ENCODE peak calls at places on chromosomes 12 and 14, in ten cellular contexts. One of them, this sample, is unnamed.

GRCh38 chr14:101071493-101071891 is 168.0 kb upstream of the RTL1 start:
- DNase-seq in spleen: peak
- DNase-seq in GM12891: no peak
- DNase-seq in prostate gland: no peak
- DNase-seq in endothelial cell of umbilical vein: no peak
- DNase-seq in GM12892: no peak
- DNase-seq in stomach: peak
- DNase-seq in GM12878: no peak
- DNase-seq in HCT116: no peak
- DNase-seq in transverse colon: peak
- DNase-seq in this sample: peak

GRCh38 chr12:19801941-19802340 is 362.6 kb downstream of the AEBP2 start:
- DNase-seq in spleen: no peak
- DNase-seq in GM12891: no peak
- DNase-seq in prostate gland: no peak
- DNase-seq in endothelial cell of umbilical vein: no peak
- DNase-seq in GM12892: no peak
- DNase-seq in stomach: no peak
- DNase-seq in GM12878: no peak
- DNase-seq in HCT116: no peak
- DNase-seq in transverse colon: no peak
- DNase-seq in this sample: no peak

GRCh38 chr12:3748620-3749019 is 4.3 kb downstream of the CRACR2A start:
- DNase-seq in spleen: no peak
- DNase-seq in GM12891: no peak
- DNase-seq in prostate gland: peak
- DNase-seq in endothelial cell of umbilical vein: no peak
- DNase-seq in GM12892: no peak
- DNase-seq in stomach: no peak
- DNase-seq in GM12878: no peak
- DNase-seq in HCT116: no peak
- DNase-seq in transverse colon: no peak
- DNase-seq in this sample: peak

GRCh38 chr14:96011609-96012008 is 27.6 kb upstream of the C14orf132 start:
- DNase-seq in spleen: no peak
- DNase-seq in GM12891: no peak
- DNase-seq in prostate gland: no peak
- DNase-seq in endothelial cell of umbilical vein: no peak
- DNase-seq in GM12892: no peak
- DNase-seq in stomach: no peak
- DNase-seq in GM12878: no peak
- DNase-seq in HCT116: no peak
- DNase-seq in transverse colon: no peak
- DNase-seq in this sample: no peak

GRCh38 chr14:95526483-95527391 is 8.1 kb upstream of the GLRX5 start:
- DNase-seq in spleen: no peak
- DNase-seq in GM12891: no peak
- DNase-seq in prostate gland: no peak
- DNase-seq in endothelial cell of umbilical vein: peak
- DNase-seq in GM12892: no peak
- DNase-seq in stomach: no peak
- DNase-seq in GM12878: no peak
- DNase-seq in HCT116: no peak
- DNase-seq in transverse colon: no peak
- DNase-seq in this sample: no peak

GRCh38 chr12:39919790-39920189 is 186.1 kb downstream of the SLC2A13 start:
- DNase-seq in spleen: no peak
- DNase-seq in GM12891: no peak
- DNase-seq in prostate gland: no peak
- DNase-seq in endothelial cell of umbilical vein: no peak
- DNase-seq in GM12892: no peak
- DNase-seq in stomach: no peak
- DNase-seq in GM12878: no peak
- DNase-seq in HCT116: no peak
- DNase-seq in transverse colon: no peak
- DNase-seq in this sample: no peak

GRCh38 chr12:113040722-113041168 is 15.8 kb upstream of the DTX1 start:
- DNase-seq in spleen: no peak
- DNase-seq in GM12891: no peak
- DNase-seq in prostate gland: no peak
- DNase-seq in endothelial cell of umbilical vein: peak
- DNase-seq in GM12892: no peak
- DNase-seq in stomach: peak
- DNase-seq in GM12878: no peak
- DNase-seq in HCT116: peak
- DNase-seq in transverse colon: peak
- DNase-seq in this sample: no peak

GRCh38 chr12:11695321-11695720 is 45.8 kb downstream of the ETV6 start:
- DNase-seq in spleen: no peak
- DNase-seq in GM12891: no peak
- DNase-seq in prostate gland: no peak
- DNase-seq in endothelial cell of umbilical vein: no peak
- DNase-seq in GM12892: no peak
- DNase-seq in stomach: no peak
- DNase-seq in GM12878: no peak
- DNase-seq in HCT116: no peak
- DNase-seq in transverse colon: no peak
- DNase-seq in this sample: no peak

GRCh38 chr14:96038558-96038919 is 623 bp upstream of the C14orf132 start:
- DNase-seq in spleen: no peak
- DNase-seq in GM12891: no peak
- DNase-seq in prostate gland: no peak
- DNase-seq in endothelial cell of umbilical vein: peak
- DNase-seq in GM12892: no peak
- DNase-seq in stomach: no peak
- DNase-seq in GM12878: no peak
- DNase-seq in HCT116: peak
- DNase-seq in transverse colon: no peak
- DNase-seq in this sample: no peak

GRCh38 chr12:69151254-69151751 is 88.1 kb upstream of the CPSF6 start:
- DNase-seq in spleen: no peak
- DNase-seq in GM12891: no peak
- DNase-seq in prostate gland: no peak
- DNase-seq in endothelial cell of umbilical vein: no peak
- DNase-seq in GM12892: no peak
- DNase-seq in stomach: no peak
- DNase-seq in GM12878: no peak
- DNase-seq in HCT116: no peak
- DNase-seq in transverse colon: peak
- DNase-seq in this sample: no peak

GRCh38 chr12:26374934-26375333 is 179.6 kb downstream of the SSPN start:
- DNase-seq in spleen: no peak
- DNase-seq in GM12891: no peak
- DNase-seq in prostate gland: no peak
- DNase-seq in endothelial cell of umbilical vein: no peak
- DNase-seq in GM12892: no peak
- DNase-seq in stomach: no peak
- DNase-seq in GM12878: no peak
- DNase-seq in HCT116: no peak
- DNase-seq in transverse colon: no peak
- DNase-seq in this sample: no peak

GRCh38 chr14:99320105-99320572 is 48.1 kb upstream of the BCL11B start:
- DNase-seq in spleen: peak
- DNase-seq in GM12891: peak
- DNase-seq in prostate gland: no peak
- DNase-seq in endothelial cell of umbilical vein: peak
- DNase-seq in GM12892: peak
- DNase-seq in stomach: peak
- DNase-seq in GM12878: peak
- DNase-seq in HCT116: peak
- DNase-seq in transverse colon: peak
- DNase-seq in this sample: peak

GRCh38 chr12:81974762-81975161 is 215.6 kb upstream of the PPFIA2 start:
- DNase-seq in spleen: no peak
- DNase-seq in GM12891: no peak
- DNase-seq in prostate gland: no peak
- DNase-seq in endothelial cell of umbilical vein: no peak
- DNase-seq in GM12892: no peak
- DNase-seq in stomach: no peak
- DNase-seq in GM12878: no peak
- DNase-seq in HCT116: no peak
- DNase-seq in transverse colon: no peak
- DNase-seq in this sample: no peak

GRCh38 chr14:95413289-95414215 is 93.8 kb upstream of the CLMN start:
- DNase-seq in spleen: no peak
- DNase-seq in GM12891: no peak
- DNase-seq in prostate gland: no peak
- DNase-seq in endothelial cell of umbilical vein: no peak
- DNase-seq in GM12892: no peak
- DNase-seq in stomach: no peak
- DNase-seq in GM12878: no peak
- DNase-seq in HCT116: no peak
- DNase-seq in transverse colon: no peak
- DNase-seq in this sample: no peak

GRCh38 chr12:69284131-69284530 is 44.8 kb downstream of the CPSF6 start:
- DNase-seq in spleen: peak
- DNase-seq in GM12891: peak
- DNase-seq in prostate gland: peak
- DNase-seq in endothelial cell of umbilical vein: peak
- DNase-seq in GM12892: no peak
- DNase-seq in stomach: peak
- DNase-seq in GM12878: no peak
- DNase-seq in HCT116: peak
- DNase-seq in transverse colon: peak
- DNase-seq in this sample: no peak

GRCh38 chr14:55803506-55804197 is 223.6 kb downstream of the KTN1 start:
- DNase-seq in spleen: no peak
- DNase-seq in GM12891: no peak
- DNase-seq in prostate gland: no peak
- DNase-seq in endothelial cell of umbilical vein: peak
- DNase-seq in GM12892: no peak
- DNase-seq in stomach: no peak
- DNase-seq in GM12878: no peak
- DNase-seq in HCT116: peak
- DNase-seq in transverse colon: no peak
- DNase-seq in this sample: no peak

DNA sequence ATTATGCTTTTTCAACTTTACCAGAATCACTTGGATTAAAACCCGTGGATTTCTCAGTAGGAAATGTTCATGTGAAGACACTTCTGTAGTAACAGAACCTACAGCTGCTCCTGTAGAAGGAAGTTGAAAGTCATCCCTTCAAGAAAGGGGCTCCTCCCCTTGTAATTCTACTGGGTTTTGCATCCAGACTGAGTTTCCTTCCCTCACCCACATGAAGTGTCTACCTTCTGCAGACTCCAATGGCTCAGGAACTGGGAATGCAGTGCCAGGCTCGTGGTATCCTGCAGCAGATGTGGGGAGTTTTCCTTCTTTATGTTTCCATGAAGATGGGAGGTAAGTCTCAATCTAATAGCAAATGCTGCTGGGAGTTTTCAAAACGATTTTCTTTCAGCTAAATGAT is 7.9 kb upstream of the OR10G2 start:
- DNase-seq in spleen: no peak
- DNase-seq in GM12891: no peak
- DNase-seq in prostate gland: no peak
- DNase-seq in endothelial cell of umbilical vein: no peak
- DNase-seq in GM12892: no peak
- DNase-seq in stomach: no peak
- DNase-seq in GM12878: no peak
- DNase-seq in HCT116: no peak
- DNase-seq in transverse colon: no peak
- DNase-seq in this sample: no peak
- TF ChIP-seq POLR2AphosphoS5 in spleen: no peak
- TF ChIP-seq POLR2AphosphoS5 in GM12891: no peak
- TF ChIP-seq POLR2AphosphoS5 in prostate gland: no peak
- TF ChIP-seq POLR2AphosphoS5 in endothelial cell of umbilical vein: no peak
- TF ChIP-seq POLR2AphosphoS5 in GM12892: no peak
- TF ChIP-seq POLR2AphosphoS5 in stomach: no peak
- TF ChIP-seq POLR2AphosphoS5 in GM12878: no peak
- TF ChIP-seq POLR2AphosphoS5 in HCT116: no peak
- TF ChIP-seq POLR2AphosphoS5 in transverse colon: no peak
- TF ChIP-seq POLR2AphosphoS5 in this sample: no peak

DNA sequence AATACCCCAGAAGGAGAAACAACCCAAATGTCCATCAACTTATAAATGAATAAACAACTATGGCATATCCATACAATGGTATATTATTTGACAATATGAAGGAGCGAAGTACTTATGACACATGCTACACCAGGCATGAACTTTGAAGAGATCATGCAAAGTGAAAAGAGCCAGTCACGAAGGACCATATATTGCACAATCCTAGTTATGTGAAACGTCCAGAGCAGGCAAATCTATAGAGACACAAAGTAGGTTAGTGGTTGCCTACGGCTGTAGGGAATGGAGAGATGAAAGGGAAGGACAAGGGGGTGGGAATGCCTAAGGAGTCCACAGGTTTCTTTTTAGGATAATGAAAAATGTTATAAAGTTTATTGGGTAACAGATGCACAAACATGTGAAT is 186.9 kb downstream of the TTC8 start:
- DNase-seq in spleen: no peak
- DNase-seq in GM12891: no peak
- DNase-seq in prostate gland: no peak
- DNase-seq in endothelial cell of umbilical vein: no peak
- DNase-seq in GM12892: no peak
- DNase-seq in stomach: no peak
- DNase-seq in GM12878: no peak
- DNase-seq in HCT116: no peak
- DNase-seq in transverse colon: no peak
- DNase-seq in this sample: no peak
- TF ChIP-seq POLR2A in spleen: no peak
- TF ChIP-seq POLR2A in GM12891: no peak
- TF ChIP-seq POLR2A in prostate gland: no peak
- TF ChIP-seq POLR2A in endothelial cell of umbilical vein: no peak
- TF ChIP-seq POLR2A in GM12892: no peak
- TF ChIP-seq POLR2A in stomach: no peak
- TF ChIP-seq POLR2A in GM12878: no peak
- TF ChIP-seq POLR2A in HCT116: no peak
- TF ChIP-seq POLR2A in transverse colon: no peak
- TF ChIP-seq POLR2A in this sample: no peak

DNA sequence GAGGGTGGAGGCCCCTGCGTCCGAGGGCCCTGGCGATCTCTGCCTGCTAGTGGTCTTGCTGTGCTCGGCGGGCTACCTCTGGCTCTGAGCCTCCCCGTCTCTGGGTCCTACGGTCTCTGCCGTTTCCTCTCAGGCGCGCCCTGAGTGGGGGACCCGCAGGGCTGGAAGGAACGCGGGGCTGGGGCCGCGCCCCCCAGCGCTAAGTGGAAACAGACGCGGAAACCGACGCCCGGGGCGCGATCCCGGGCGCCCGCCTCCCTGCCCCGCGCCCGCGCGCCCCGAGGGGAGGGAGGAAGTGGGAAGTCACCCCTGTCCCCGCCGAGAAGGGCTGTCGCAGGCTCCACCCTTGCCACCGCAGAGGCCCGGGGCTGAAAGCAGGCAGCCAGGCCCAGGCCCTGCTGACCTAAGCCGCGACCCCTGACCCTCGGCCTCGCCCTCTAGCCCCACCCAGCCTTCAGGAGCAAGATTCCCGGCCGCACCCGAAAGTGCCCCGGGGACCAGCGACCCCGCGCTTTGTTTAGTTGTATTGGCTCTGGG is 831 bp downstream of the CRIP1 start:
- DNase-seq in spleen: peak
- DNase-seq in GM12891: no peak
- DNase-seq in prostate gland: no peak
- DNase-seq in endothelial cell of umbilical vein: no peak
- DNase-seq in GM12892: no peak
- DNase-seq in stomach: peak
- DNase-seq in GM12878: no peak
- DNase-seq in HCT116: no peak
- DNase-seq in transverse colon: peak
- DNase-seq in this sample: no peak
- TF ChIP-seq POLR2AphosphoS5 in spleen: peak
- TF ChIP-seq POLR2AphosphoS5 in GM12891: no peak
- TF ChIP-seq POLR2AphosphoS5 in prostate gland: no peak
- TF ChIP-seq POLR2AphosphoS5 in endothelial cell of umbilical vein: no peak
- TF ChIP-seq POLR2AphosphoS5 in GM12892: no peak
- TF ChIP-seq POLR2AphosphoS5 in stomach: no peak
- TF ChIP-seq POLR2AphosphoS5 in GM12878: no peak
- TF ChIP-seq POLR2AphosphoS5 in HCT116: no peak
- TF ChIP-seq POLR2AphosphoS5 in transverse colon: peak
- TF ChIP-seq POLR2AphosphoS5 in this sample: no peak

GRCh38 chr14:104985675-104986486 is at the start of gene CLBA1:
- DNase-seq in spleen: peak
- DNase-seq in GM12891: peak
- DNase-seq in prostate gland: peak
- DNase-seq in endothelial cell of umbilical vein: peak
- DNase-seq in GM12892: peak
- DNase-seq in stomach: peak
- DNase-seq in GM12878: peak
- DNase-seq in HCT116: peak
- DNase-seq in transverse colon: peak
- DNase-seq in this sample: peak
- TF ChIP-seq POLR2A in spleen: no peak
- TF ChIP-seq POLR2A in GM12891: no peak
- TF ChIP-seq POLR2A in prostate gland: peak
- TF ChIP-seq POLR2A in endothelial cell of umbilical vein: no peak
- TF ChIP-seq POLR2A in GM12892: no peak
- TF ChIP-seq POLR2A in stomach: no peak
- TF ChIP-seq POLR2A in GM12878: peak
- TF ChIP-seq POLR2A in HCT116: peak
- TF ChIP-seq POLR2A in transverse colon: no peak
- TF ChIP-seq POLR2A in this sample: no peak

This sample was measured in breast epithelium.